ENCODE peak calls at places on chromosomes 11 and 22, in four cellular contexts. Z is A549, A is NT2/D1, L is Peyer's patch. B is an unnamed sample.

GRCh38 chr11:119726150-119726553 is 2.8 kb downstream of the NECTIN1 start:
- DNase-seq in L (no peak), Z (no peak), A (no peak), B (no peak)

GRCh38 chr11:62435741-62436485 is 17.1 kb downstream of the SCGB1A1 start:
- DNase-seq in L (no peak), Z (no peak), A (no peak), B (no peak)

GRCh38 chr11:89477175-89477574 is 14.0 kb downstream of the NOX4 start:
- DNase-seq in L (no peak), A (no peak), Z (peak), B (no peak)

GRCh38 chr11:45899448-45900174 is 7.5 kb downstream of the FREY1 start:
- DNase-seq in Z (peak), L (peak), A (peak), B (peak)

GRCh38 chr11:127056338-127056971 is 55.9 kb upstream of the KIRREL3 start:
- DNase-seq in Z (peak), A (no peak), L (no peak), B (no peak)

GRCh38 chr22:27218012-27218483 is 560.7 kb downstream of the MIAT start:
- DNase-seq in Z (peak), L (no peak), A (no peak), B (no peak)

GRCh38 chr11:86497310-86497709 is 122.6 kb downstream of the CCDC81 start:
- DNase-seq in L (no peak), Z (no peak), A (no peak), B (no peak)

GRCh38 chr11:122202161-122202950 is 86.3 kb upstream of the BLID start:
- DNase-seq in Z (peak), A (no peak), L (no peak), B (peak)

GRCh38 chr22:40482391-40482790 is 112.0 kb downstream of the SGSM3 start:
- DNase-seq in Z (no peak), L (no peak), A (no peak), B (no peak)

DNA sequence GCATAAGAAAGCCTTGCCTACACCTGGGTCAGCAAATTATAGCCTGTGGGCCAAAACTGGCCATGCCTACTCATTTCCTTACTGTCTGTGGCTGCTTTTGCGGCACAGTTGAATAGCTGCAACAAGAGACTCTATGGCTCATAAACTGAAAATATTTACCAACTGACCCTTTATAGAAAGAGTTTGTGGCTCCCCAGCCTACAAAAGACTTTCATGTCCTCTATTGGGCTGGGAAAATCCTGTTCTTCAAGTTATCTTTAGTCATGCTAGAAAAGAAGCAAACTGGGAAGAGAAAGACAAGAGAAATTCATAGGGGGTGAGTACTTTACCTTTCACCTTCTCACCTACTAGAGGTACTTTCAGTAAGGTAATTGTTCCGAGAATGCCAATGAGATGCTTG is 175.1 kb downstream of the SWAP70 start:
- DNase-seq in Z (no peak), A (no peak), L (no peak), B (no peak)
- H3K4me3 ChIP-seq in Z (no peak), A (no peak), L (no peak), B (no peak)

DNA sequence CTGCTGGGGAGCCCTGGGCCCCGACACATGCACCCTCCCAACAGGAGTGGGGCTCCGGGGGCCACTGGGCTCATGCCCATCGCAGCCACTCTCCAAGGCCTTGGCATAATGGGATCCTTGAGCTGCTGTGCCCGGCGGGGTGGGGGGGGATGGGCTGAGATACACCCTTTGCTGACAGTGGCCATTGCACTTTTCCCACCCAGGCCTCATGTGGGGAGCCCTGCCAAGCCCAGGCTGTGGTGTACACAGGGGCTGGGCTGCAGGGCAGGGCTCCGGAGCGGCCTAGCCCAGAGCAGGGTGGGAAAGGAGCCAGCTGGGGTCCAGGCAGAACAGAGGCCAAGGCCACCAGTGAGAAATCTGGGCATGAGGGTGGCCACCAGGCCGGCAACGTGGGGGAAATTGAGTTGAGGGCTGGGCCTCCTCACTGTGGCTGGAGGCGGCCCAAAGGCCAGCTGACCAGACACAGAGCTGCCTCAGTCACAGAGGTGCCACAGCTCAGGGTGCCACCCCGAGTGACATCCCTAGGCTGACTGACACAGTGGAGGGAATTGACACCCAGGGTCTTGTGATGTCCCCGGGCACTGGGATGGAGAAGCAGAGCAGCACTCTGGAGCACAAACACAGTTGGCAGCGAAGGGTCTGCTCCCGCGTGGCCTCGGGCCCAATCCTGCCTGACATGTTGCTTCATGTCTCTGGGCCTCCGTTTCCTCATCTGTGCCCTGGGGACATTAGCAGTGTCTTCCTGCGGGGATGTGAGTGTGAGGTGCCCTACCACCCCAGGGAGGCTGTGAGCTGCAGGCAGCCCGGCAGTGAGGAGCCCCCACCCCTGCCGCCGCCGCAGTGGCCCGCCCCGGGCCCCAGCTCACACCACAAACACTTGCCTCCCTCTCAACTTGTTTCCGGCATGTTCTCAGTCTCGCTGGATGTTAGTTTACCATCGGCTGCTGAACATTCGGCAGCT is 30.4 kb downstream of the RTN4R start:
- DNase-seq in Z (no peak), A (no peak), L (peak), B (no peak)
- H3K4me3 ChIP-seq in Z (no peak), A (no peak), L (no peak), B (no peak)

GRCh38 chr11:70474710-70475109 is 76.4 kb downstream of the CTTN start:
- DNase-seq in A (no peak), L (no peak), Z (no peak), B (no peak)
- H3K4me3 ChIP-seq in A (no peak), L (no peak), Z (no peak), B (no peak)

GRCh38 chr22:22944268-22944985 is 56.8 kb downstream of the IGLL5 start:
- DNase-seq in A (no peak), Z (no peak), L (no peak), B (no peak)
- H3K4me3 ChIP-seq in A (no peak), Z (no peak), L (no peak), B (no peak)